ENCODE peak calls at places on chromosome 15, in six cellular contexts. N, S, E, B, G and O are unnamed samples.

GRCh38 chr15:29883126-29883525 is 60.9 kb upstream of the TJP1 start:
- DNase-seq in S (no peak), G (peak), N (no peak), B (no peak), E (no peak), O (no peak)

GRCh38 chr15:88636039-88636438 is 2.8 kb upstream of the ISG20 start:
- DNase-seq in G (no peak), E (no peak), N (peak), B (peak), S (no peak), O (no peak)

GRCh38 chr15:40058476-40059140 is 19.6 kb upstream of the SRP14 start:
- DNase-seq in B (no peak), S (no peak), E (no peak), G (peak), N (no peak), O (peak)

GRCh38 chr15:56031836-56032235 is 38.4 kb upstream of the NEDD4 start:
- DNase-seq in B (no peak), E (no peak), S (no peak), G (no peak), N (no peak), O (no peak)

GRCh38 chr15:71757741-71758530 is 52.4 kb upstream of the NR2E3 start:
- DNase-seq in E (no peak), B (no peak), N (no peak), S (no peak), G (no peak), O (no peak)

GRCh38 chr15:63381301-63382192 is at the start of gene CA12:
- DNase-seq in N (no peak), E (no peak), S (peak), B (no peak), G (peak), O (peak)

GRCh38 chr15:83709246-83709645 is 55.3 kb downstream of the ADAMTSL3 start:
- DNase-seq in G (peak), B (no peak), N (no peak), S (no peak), E (no peak), O (no peak)

GRCh38 chr15:40925863-40926658 is 3.1 kb upstream of the DLL4 start:
- DNase-seq in B (no peak), G (no peak), E (no peak), N (no peak), S (no peak), O (no peak)

GRCh38 chr15:25690673-25691543 is 172.2 kb downstream of the ATP10A start:
- DNase-seq in G (peak), E (peak), N (no peak), B (no peak), S (peak), O (no peak)

GRCh38 chr15:76327191-76328105 is 9.1 kb upstream of the ISL2 start:
- DNase-seq in G (no peak), B (no peak), N (no peak), E (no peak), S (no peak), O (no peak)

GRCh38 chr15:51190424-51191068 is 95.8 kb upstream of the TNFAIP8L3 start:
- DNase-seq in N (no peak), S (peak), B (no peak), E (no peak), G (no peak), O (no peak)

GRCh38 chr15:57555270-57555669 is 36.4 kb upstream of the MYZAP start:
- DNase-seq in B (no peak), G (no peak), E (no peak), S (no peak), N (no peak), O (no peak)

GRCh38 chr15:25060472-25060803 is 105.7 kb downstream of the SNRPN start:
- DNase-seq in G (no peak), N (no peak), S (no peak), B (no peak), E (peak), O (no peak)

GRCh38 chr15:38189651-38190280 is 62.9 kb upstream of the SPRED1 start:
- DNase-seq in E (no peak), N (no peak), G (no peak), S (no peak), B (no peak), O (no peak)

GRCh38 chr15:55774113-55774970 is 31.4 kb upstream of the PRTG start:
- DNase-seq in B (peak), S (peak), E (peak), N (no peak), G (peak), O (peak)

GRCh38 chr15:96381463-96381862 is 51.0 kb downstream of the NR2F2 start:
- DNase-seq in G (no peak), S (no peak), N (no peak), E (no peak), B (no peak), O (no peak)

GRCh38 chr15:100112061-100112420 is 229.7 kb downstream of the ADAMTS17 start:
- DNase-seq in S (no peak), E (no peak), G (no peak), B (no peak), N (no peak), O (no peak)

GRCh38 chr15:69554321-69554961 is 101.8 kb downstream of the RPLP1 start:
- DNase-seq in G (no peak), N (no peak), B (no peak), S (no peak), E (no peak), O (no peak)

GRCh38 chr15:62164500-62165028 is 521 bp downstream of the C2CD4B start:
- DNase-seq in B (no peak), N (no peak), S (no peak), E (no peak), G (no peak), O (peak)

GRCh38 chr15:62165793-62166380 is 802 bp upstream of the C2CD4B start:
- DNase-seq in N (no peak), G (peak), B (no peak), S (no peak), E (no peak), O (no peak)

GRCh38 chr15:62163847-62164499 is 1.1 kb downstream of the C2CD4B start:
- DNase-seq in N (no peak), G (no peak), S (no peak), E (no peak), B (no peak), O (peak)

GRCh38 chr15:62163397-62163796 is 1.7 kb downstream of the C2CD4B start:
- DNase-seq in E (no peak), B (no peak), G (no peak), S (no peak), N (no peak), O (no peak)

DNA sequence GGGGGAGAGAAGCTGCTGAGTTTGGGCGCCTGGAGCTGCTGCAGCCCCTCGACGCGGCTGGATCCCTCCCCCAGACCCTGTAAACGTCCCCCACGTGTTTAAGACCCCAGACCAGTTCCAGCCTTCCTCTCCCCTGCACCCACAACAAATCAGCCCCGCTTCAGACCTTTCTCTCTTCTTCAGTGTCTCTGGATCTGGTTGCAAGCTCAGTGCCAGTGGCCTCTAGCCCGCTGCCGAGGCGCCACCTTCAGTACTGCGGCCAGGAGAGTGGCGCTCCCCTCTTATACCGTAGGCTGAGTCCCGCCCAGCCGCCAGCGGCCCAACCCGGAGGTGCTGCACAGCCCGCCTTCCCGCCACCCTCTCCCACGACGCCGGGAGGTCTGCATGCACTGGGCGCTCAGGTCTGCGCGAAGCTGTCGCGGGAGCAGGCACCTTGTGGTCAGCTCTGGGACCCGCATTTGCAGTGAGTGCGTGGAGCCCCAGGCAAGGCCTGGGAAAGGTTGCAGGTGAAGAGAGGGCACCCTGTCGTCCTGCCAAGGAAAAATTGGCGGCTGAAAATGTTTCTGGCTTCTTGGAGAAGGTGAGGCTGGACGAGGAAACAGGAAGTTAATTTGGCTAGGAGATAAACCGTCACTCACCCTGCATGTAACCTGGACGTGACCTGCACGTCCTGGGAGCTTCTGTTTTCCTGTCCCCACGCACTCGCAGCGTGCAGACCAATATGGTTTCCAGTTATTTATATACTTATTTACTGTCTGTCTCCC is at the start of gene C2CD4B:
- DNase-seq in B (no peak), N (peak), G (no peak), E (peak), S (no peak), O (peak)
- H3K27ac ChIP-seq in B (no peak), N (no peak), G (no peak), E (no peak), S (no peak), O (no peak)

DNA sequence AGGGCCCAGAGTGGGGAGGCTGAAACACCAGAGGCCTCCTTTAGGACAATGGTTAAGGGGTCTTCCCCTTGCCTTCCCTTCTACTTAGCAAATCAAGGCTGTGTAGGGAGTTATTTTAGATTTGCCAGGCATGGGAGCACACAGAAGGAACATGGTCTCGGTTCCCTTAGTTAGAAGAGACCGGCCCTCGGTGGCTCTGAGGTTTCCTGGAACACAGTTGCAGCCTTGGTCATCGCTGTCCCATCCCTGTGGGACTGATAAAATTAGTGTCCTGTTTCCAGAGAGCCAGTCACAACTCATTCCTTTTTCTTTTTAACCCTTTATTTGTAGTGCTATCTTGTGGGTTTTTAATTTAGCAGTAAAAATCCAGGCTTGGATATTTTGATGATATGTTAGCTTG is 81.4 kb downstream of the CRTC3 start:
- DNase-seq in N (no peak), B (no peak), G (no peak), E (no peak), S (no peak), O (no peak)
- H3K27ac ChIP-seq in N (no peak), B (no peak), G (no peak), E (no peak), S (peak), O (no peak)

DNA sequence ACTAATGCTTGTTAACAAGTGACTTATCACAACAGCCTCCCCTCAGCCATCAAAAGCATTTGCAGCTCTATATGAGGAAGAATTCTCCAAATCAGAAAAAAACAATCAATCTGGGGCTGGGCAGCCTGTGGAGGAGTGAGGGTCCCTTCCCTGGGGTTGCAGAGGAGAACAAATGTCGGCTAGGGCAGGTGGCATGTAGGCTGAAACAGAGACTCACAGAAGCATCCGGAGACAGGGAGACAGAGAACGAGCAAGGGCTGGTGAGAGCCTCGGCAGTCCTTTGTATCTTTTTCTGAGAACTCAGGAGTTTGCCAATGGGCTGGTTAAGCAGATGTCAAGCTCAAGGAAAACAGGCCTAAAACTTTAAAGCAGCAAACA is 15.8 kb downstream of the ITGA11 start:
- DNase-seq in N (no peak), S (no peak), E (no peak), B (no peak), G (no peak), O (no peak)
- H3K27ac ChIP-seq in N (no peak), S (no peak), E (no peak), B (no peak), G (no peak), O (no peak)

DNA sequence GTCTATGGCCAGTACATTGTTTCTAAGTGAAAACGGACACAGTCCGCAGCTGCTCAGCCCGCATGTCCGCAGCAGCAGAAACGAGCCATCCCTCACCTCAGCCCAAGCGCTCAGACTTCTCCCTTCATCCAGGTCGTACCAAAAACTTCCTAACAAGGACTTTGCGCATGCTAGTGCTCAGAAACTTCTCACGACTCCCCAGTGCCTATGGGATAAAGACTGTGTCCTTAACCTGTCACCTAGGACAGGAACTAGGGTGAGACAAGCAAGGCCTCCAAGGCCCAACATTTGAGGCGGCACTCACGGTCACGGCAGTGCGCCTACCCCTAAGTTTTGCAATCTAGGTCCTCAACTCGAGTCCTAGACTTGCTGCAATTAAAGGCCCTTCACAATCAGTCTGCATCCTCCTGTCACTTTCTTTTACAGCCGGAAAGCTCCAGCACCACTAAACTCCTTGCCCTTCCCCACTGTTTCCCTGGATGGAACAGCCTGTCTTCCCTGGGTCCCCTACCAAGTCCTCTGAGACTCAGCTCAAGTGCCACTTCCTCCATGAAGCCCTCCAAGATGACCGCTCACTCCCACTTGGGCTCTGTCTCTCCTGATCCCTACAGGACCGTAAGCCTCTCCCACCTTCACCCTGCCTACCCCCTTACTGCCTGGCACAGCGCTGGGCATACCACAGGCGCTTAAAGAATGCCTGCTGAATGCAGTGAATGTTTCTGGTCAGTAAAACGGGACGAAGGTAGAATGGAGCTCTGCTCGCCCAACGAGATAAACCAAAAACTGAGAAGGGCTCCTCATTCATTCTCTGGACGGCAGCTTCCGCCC is 1.2 kb downstream of the CLN6 start:
- DNase-seq in E (no peak), B (no peak), N (no peak), G (no peak), S (no peak), O (no peak)
- H3K27ac ChIP-seq in E (no peak), B (peak), N (peak), G (peak), S (no peak), O (no peak)

GRCh38 chr15:87369269-87369668 is 887.3 kb downstream of the NTRK3 start:
- DNase-seq in N (no peak), E (no peak), S (no peak), B (no peak), G (peak), O (peak)
- H3K27ac ChIP-seq in N (no peak), E (no peak), S (no peak), B (no peak), G (peak), O (no peak)

DNA sequence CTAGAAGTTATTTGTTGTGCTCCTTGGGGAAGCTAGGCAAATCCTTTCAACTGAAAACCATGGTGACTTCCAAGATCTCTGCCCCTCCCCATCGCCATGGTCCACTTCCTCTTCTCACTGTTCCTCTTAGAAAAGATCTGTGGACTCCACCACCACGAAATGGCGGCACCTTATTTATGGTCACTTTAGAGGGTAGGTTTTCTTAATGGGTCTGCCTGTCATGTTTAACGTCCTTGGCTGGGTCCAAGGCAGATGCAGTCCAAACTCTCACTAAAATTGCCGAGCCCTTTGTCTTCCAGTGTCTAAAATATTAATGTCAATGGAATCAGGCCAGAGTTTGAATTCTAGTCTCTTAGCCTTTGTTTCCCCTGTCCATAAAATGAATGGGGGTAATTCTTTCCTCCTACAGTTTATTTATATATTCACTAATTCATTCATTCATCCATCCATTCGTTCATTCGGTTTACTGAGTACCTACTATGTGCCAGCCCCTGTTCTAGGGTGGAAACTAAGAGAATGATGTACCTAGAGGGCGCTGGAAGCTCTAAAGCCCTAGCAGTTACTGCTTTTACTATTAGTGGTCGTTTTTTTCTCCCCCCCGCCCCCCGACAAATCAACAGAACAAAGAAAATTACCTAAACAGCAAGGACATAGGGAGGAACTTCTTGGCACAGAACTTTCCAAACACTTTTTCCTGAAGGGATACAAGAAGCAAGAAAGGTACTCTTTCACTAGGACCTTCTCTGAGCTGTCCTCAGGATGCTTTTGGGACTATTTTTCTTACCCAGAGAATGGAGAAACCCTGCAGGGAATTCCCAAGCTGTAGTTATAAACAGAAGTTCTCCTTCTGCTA is 661 bp downstream of the PATL2 start:
- DNase-seq in G (peak), B (no peak), N (peak), E (peak), S (peak), O (no peak)
- H3K27ac ChIP-seq in G (peak), B (peak), N (peak), E (peak), S (peak), O (peak)

GRCh38 chr15:59298255-59298856 is 74.3 kb downstream of the MYO1E start:
- DNase-seq in N (no peak), E (no peak), B (peak), S (no peak), G (no peak), O (no peak)
- H3K27ac ChIP-seq in N (no peak), E (no peak), B (peak), S (no peak), G (peak), O (no peak)

GRCh38 chr15:48693474-48693873 is 48.0 kb upstream of the FBN1 start:
- DNase-seq in S (no peak), G (peak), N (no peak), E (no peak), B (no peak), O (no peak)
- H3K27ac ChIP-seq in S (no peak), G (peak), N (no peak), E (no peak), B (no peak), O (no peak)

DNA sequence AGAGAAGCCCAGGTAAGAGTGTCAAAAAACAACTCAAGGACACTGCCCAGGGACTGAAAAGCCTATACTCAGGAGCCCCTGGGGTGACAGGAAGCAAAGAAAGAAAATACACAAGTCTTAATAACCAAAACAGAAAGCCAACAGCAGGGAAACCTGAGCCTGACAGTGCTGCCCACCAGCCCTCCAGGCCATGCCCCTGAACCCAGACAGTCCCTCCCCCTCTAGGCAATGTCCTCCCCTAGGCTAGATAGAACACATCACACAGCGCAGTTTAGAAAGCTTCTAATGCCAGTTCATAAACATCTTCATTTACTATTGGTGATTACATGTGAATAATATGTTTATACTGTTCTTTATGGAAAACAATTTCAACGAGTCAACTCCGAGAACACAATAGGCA is 87.2 kb downstream of the RBPMS2 start:
- DNase-seq in E (no peak), B (no peak), S (no peak), N (no peak), G (no peak), O (no peak)
- H3K27ac ChIP-seq in E (no peak), B (no peak), S (no peak), N (no peak), G (no peak), O (peak)

GRCh38 chr15:92606126-92606835 is 49.3 kb downstream of the FAM174B start:
- DNase-seq in G (no peak), E (no peak), N (no peak), S (no peak), B (no peak), O (no peak)
- H3K27ac ChIP-seq in G (no peak), E (no peak), N (no peak), S (no peak), B (no peak), O (no peak)